ENCODE peak calls at places on chromosomes 3 and 15, in five cellular contexts. K is neuronal stem cell, O is IMR-90, X is mesenchymal stem cell, G is H1. L is an unnamed sample.

GRCh38 chr15:90013503-90013937 is 12.4 kb downstream of the ZNF710 start:
- DNase-seq in K (no peak), X (no peak), G (no peak), O (no peak), L (no peak)

GRCh38 chr15:35774653-35775052 is 228.7 kb upstream of the DPH6 start:
- DNase-seq in K (no peak), G (no peak), O (no peak), X (no peak), L (no peak)

GRCh38 chr3:144128117-144128892 is 156.7 kb downstream of the DIPK2A start:
- DNase-seq in X (no peak), K (no peak), O (no peak), G (no peak), L (no peak)

GRCh38 chr15:72271895-72272212 is 500 bp downstream of the PARP6 start:
- DNase-seq in O (peak), K (no peak), X (peak), G (no peak), L (no peak)

GRCh38 chr3:188133219-188133618 is 20.7 kb upstream of the LPP start:
- DNase-seq in G (no peak), O (peak), X (peak), K (no peak), L (no peak)

GRCh38 chr15:74451861-74452835 is 8.8 kb downstream of the UBL7 start:
- DNase-seq in G (no peak), K (no peak), X (no peak), O (no peak), L (no peak)

GRCh38 chr3:150547045-150547753 is 612 bp downstream of the EIF2A start:
- DNase-seq in K (no peak), G (no peak), X (peak), O (peak), L (no peak)

GRCh38 chr15:35728176-35728938 is 182.4 kb upstream of the DPH6 start:
- DNase-seq in K (no peak), G (no peak), X (peak), O (no peak), L (no peak)

GRCh38 chr3:86245360-86245759 is 745.6 kb downstream of the VGLL3 start:
- DNase-seq in O (no peak), G (no peak), K (no peak), X (no peak), L (no peak)

GRCh38 chr3:53016236-53016635 is 29.6 kb downstream of the SFMBT1 start:
- DNase-seq in O (peak), X (no peak), K (no peak), G (no peak), L (no peak)

GRCh38 chr3:126714921-126715320 is 10.9 kb downstream of the CHCHD6 start:
- DNase-seq in O (no peak), X (no peak), K (no peak), G (no peak), L (no peak)

GRCh38 chr3:179961081-179962078 is 75.4 kb downstream of the PEX5L start:
- DNase-seq in X (no peak), G (no peak), O (no peak), K (no peak), L (no peak)

GRCh38 chr3:55570361-55570760 is 83.3 kb upstream of the WNT5A start:
- DNase-seq in G (no peak), O (no peak), K (no peak), X (peak), L (no peak)

GRCh38 chr3:55571913-55572312 is 84.8 kb upstream of the WNT5A start:
- DNase-seq in G (peak), X (peak), O (no peak), K (peak), L (peak)

GRCh38 chr3:55572816-55573215 is 85.7 kb upstream of the WNT5A start:
- DNase-seq in X (no peak), G (no peak), K (no peak), O (no peak), L (no peak)

GRCh38 chr3:55569033-55569518 is 82.0 kb upstream of the WNT5A start:
- DNase-seq in X (no peak), K (no peak), G (no peak), O (no peak), L (no peak)

DNA sequence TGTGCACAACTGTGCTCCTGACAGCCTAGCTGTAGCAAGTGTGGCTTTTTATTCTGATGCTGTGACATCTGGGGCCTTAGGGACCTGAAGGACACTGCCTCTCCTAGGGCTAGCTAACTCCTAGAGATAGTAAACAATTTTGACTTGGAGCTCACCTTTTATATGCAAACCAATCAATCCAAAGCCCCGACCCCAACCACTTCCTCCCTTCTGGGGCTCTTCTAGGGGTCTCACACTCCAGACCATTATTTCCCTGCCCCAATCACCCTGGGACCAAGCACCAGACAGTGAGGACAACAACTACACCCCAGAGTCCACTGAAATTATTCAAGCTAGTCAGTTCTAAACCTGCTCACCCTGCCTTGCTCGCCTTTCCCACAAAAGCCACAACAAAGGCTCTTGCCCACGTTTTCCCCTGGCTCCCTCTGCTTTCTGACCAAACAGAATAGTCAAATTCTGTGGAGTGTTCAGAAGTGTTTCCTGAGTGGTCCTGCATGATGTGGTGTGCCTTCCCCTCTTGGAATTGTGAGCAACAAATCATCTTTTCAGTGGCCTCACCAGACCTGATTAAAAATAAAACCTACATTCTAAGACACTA is 84.2 kb upstream of the WNT5A start:
- DNase-seq in G (no peak), X (no peak), O (no peak), K (no peak), L (no peak)
- H4K8ac ChIP-seq in G (no peak), X (peak), O (no peak), K (no peak), L (no peak)

GRCh38 chr3:15303728-15304127 is 28.7 kb downstream of the SH3BP5 start:
- DNase-seq in O (no peak), K (no peak), X (no peak), G (no peak), L (no peak)

GRCh38 chr3:15303216-15303615 is 29.2 kb downstream of the SH3BP5 start:
- DNase-seq in K (no peak), X (no peak), O (no peak), G (no peak), L (no peak)

GRCh38 chr3:15306979-15307359 is 25.4 kb downstream of the SH3BP5 start:
- DNase-seq in O (no peak), K (no peak), G (no peak), X (no peak), L (no peak)

GRCh38 chr3:15307580-15307979 is 24.8 kb downstream of the SH3BP5 start:
- DNase-seq in K (no peak), O (no peak), X (no peak), G (no peak), L (no peak)

GRCh38 chr3:15305366-15305844 is 27.0 kb downstream of the SH3BP5 start:
- DNase-seq in K (no peak), G (no peak), X (peak), O (peak), L (no peak)
- H3K14ac ChIP-seq in K (no peak), G (no peak), X (no peak), O (no peak), L (no peak)

GRCh38 chr3:41000471-41000870 is 198.8 kb upstream of the CTNNB1 start:
- DNase-seq in X (no peak), K (no peak), O (no peak), G (no peak), L (no peak)

GRCh38 chr3:40997711-40998519 is 201.4 kb upstream of the CTNNB1 start:
- DNase-seq in X (no peak), O (no peak), G (no peak), K (no peak), L (no peak)

GRCh38 chr3:41001556-41001955 is 197.7 kb upstream of the CTNNB1 start:
- DNase-seq in X (no peak), O (no peak), G (no peak), K (no peak), L (no peak)

GRCh38 chr3:40999682-41000081 is 199.6 kb upstream of the CTNNB1 start:
- DNase-seq in K (no peak), G (no peak), O (no peak), X (no peak), L (no peak)

GRCh38 chr3:41002104-41002503 is 197.2 kb upstream of the CTNNB1 start:
- DNase-seq in X (no peak), O (no peak), K (no peak), G (no peak), L (no peak)
- H4K91ac ChIP-seq in X (no peak), O (no peak), K (no peak), G (no peak), L (no peak)

GRCh38 chr3:134351421-134351820 is 22.8 kb downstream of the AMOTL2 start:
- DNase-seq in O (no peak), G (no peak), K (no peak), X (no peak), L (no peak)
- H4K8ac ChIP-seq in O (no peak), G (no peak), K (no peak), X (no peak), L (no peak)

DNA sequence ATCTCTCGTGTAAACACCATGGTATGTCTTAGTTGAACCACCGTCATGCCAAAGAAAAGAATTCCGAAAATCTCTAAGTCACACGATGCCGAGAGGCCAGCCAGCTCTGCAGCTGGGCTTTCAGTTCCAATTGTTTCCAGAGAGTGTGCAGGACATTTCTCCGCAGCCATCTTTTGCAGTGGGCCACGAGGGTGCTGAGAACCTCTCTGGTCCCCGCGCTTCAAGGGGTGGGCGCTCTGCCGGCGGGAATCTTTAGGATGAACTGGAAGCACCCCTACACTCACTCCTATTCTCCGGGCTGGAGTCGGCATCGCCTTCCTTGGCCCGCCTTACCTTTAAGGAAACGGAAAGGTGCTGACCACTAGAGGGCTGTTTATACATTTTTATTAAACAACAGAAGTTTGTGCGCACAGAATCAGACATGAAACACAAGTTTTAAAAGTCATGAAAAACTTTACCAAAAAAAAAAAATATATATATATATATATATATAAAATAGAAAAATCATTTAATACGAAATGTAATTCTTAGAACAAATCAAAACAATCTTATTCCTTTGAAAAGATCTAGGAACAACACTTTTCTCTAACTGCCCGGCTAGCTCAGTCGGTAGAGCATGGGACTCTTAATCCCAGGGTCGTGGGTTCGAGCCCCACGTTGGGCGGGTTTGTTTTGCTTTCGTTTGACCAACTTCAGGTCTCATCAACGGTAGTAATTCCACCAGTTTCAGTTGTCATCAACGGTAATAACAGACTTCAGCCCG is 12.5 kb upstream of the MORF4L1 start:
- DNase-seq in K (peak), O (peak), G (peak), X (peak), L (peak)
- H3K14ac ChIP-seq in K (no peak), O (peak), G (no peak), X (no peak), L (peak)

GRCh38 chr15:49731187-49731828 is 110.5 kb downstream of the DTWD1 start:
- DNase-seq in X (peak), K (no peak), G (no peak), O (no peak), L (no peak)

GRCh38 chr15:49737138-49737537 is 116.3 kb downstream of the DTWD1 start:
- DNase-seq in O (no peak), G (no peak), X (no peak), K (no peak), L (no peak)

DNA sequence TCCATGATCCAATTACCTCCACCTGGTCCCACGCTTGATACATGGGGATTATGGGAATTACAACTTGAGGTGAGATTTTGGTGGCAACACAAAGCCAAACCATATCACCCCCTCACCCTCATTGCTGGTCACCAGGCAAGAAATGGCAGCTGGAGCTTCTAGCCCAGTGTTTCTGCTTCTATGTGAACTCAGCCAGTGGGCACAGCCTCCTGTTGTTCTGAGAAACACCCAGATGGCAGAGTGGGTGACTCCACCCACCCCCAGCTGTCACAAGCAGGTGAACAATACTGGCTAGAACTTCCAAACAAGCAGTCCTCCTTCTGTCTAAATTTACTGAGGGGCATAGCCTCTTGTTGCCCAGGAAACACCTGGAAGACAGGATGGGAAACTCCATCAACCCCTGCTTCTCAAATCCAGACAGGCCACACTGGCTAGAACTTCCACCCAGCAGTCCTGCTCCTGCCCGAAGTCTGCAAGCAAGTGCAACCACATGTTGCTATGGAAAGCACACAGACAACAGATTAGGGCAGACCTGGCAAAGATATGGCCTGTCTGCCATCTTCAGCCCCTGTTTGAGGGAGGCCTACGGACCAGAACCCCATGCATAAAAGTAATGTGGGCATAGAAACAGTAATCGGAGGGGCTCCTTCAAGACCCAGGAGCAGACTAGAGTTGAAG is 114.1 kb downstream of the DTWD1 start:
- DNase-seq in K (no peak), X (no peak), G (no peak), O (no peak), L (no peak)
- H4K91ac ChIP-seq in K (no peak), X (no peak), G (no peak), O (no peak), L (no peak)

GRCh38 chr3:8983026-8983425 is 19.8 kb upstream of the RAD18 start:
- DNase-seq in G (no peak), K (no peak), X (no peak), O (no peak), L (no peak)
- H4K8ac ChIP-seq in G (no peak), K (no peak), X (no peak), O (no peak), L (no peak)